ENCODE peak calls at places on chromosomes 6 and 20, in ten cellular contexts. G, J, Z, Q, E, L, C, X, Y and W are unnamed samples.
A peak's percentile ranks its signal among the peaks of the same experiment; 100 is the strongest.

GRCh38 chr6:134607411-134607810 is 289.5 kb upstream of the SGK1 start:
- DNase-seq in X (no peak), Q (no peak), Y (no peak), C (no peak), Z (no peak), J (no peak), L (no peak), G (peak; percentile 25), E (no peak), W (no peak)

GRCh38 chr6:25750911-25751310 is 3.6 kb upstream of the SLC17A4 start:
- DNase-seq in Z (peak; percentile 22), J (no peak), X (no peak), Q (no peak), E (no peak), L (no peak), C (no peak), G (no peak), Y (no peak), W (no peak)

GRCh38 chr20:60331688-60332300 is 373.6 kb downstream of the CDH26 start:
- DNase-seq in L (no peak), Y (peak; percentile 6), X (no peak), G (no peak), C (no peak), J (no peak), E (no peak), Z (no peak), Q (no peak), W (no peak)

GRCh38 chr20:25487975-25488374 is 80.5 kb downstream of the GINS1 start:
- DNase-seq in G (no peak), L (no peak), Q (no peak), E (no peak), C (no peak), J (no peak), Y (no peak), X (no peak), Z (no peak), W (no peak)

GRCh38 chr6:25942561-25943147 is 12.2 kb upstream of the SLC17A2 start:
- DNase-seq in E (peak; percentile 48), J (no peak), Y (no peak), C (no peak), Z (peak; percentile 64), G (peak; percentile 57), X (peak; percentile 42), L (no peak), Q (no peak), W (no peak)

GRCh38 chr20:41362748-41363140 is 3.9 kb downstream of the EMILIN3 start:
- DNase-seq in E (peak; percentile 42), Y (no peak), C (no peak), J (no peak), L (no peak), X (no peak), Q (no peak), Z (no peak), G (no peak), W (no peak)

GRCh38 chr6:144151010-144151727 is 852 bp downstream of the STX11 start:
- DNase-seq in C (no peak), X (peak; percentile 17), J (no peak), Z (peak; percentile 72), E (peak; percentile 59), Y (no peak), L (peak; percentile 17), G (no peak), Q (no peak), W (no peak)

GRCh38 chr20:22411568-22412450 is 172.6 kb downstream of the FOXA2 start:
- DNase-seq in G (peak; percentile 31), Z (peak; percentile 41), X (no peak), Q (no peak), L (no peak), Y (no peak), E (no peak), J (no peak), C (no peak), W (no peak)

GRCh38 chr6:43747734-43748133 is 22.3 kb upstream of the VEGFA start:
- DNase-seq in Y (no peak), L (no peak), Q (no peak), G (no peak), Z (no peak), X (no peak), C (no peak), J (no peak), E (no peak), W (no peak)

GRCh38 chr20:52003976-52004375 is 187.6 kb downstream of the ZFP64 start:
- DNase-seq in C (no peak), L (no peak), X (no peak), G (no peak), Q (no peak), J (no peak), Z (no peak), Y (no peak), E (no peak), W (no peak)

GRCh38 chr20:47314647-47315338 is 41.7 kb downstream of the ZMYND8 start:
- DNase-seq in C (no peak), X (no peak), Y (no peak), J (no peak), Z (no peak), G (no peak), Q (no peak), E (no peak), L (no peak), W (no peak)

GRCh38 chr6:105550961-105551625 is 148.2 kb upstream of the PREP start:
- DNase-seq in E (no peak), G (peak; percentile 31), Z (no peak), C (no peak), Q (no peak), J (no peak), L (no peak), X (no peak), Y (no peak), W (no peak)

GRCh38 chr20:63097336-63097831 is 90.6 kb upstream of the BHLHE23 start:
- DNase-seq in Q (no peak), X (no peak), J (peak; percentile 6), E (no peak), G (no peak), Z (no peak), C (no peak), Y (no peak), L (no peak), W (no peak)

GRCh38 chr6:56087421-56087820 is 160.0 kb downstream of the COL21A1 start:
- DNase-seq in Q (no peak), G (no peak), X (no peak), J (no peak), C (no peak), L (no peak), E (no peak), Y (no peak), Z (no peak), W (no peak)

GRCh38 chr6:11430036-11430435 is 107.5 kb upstream of the TMEM170B start:
- DNase-seq in Z (no peak), C (no peak), G (peak; percentile 80), E (no peak), J (no peak), Q (no peak), Y (no peak), X (no peak), L (no peak), W (no peak)

GRCh38 chr20:16810216-16810615 is 62.1 kb downstream of the OTOR start:
- DNase-seq in C (no peak), J (no peak), G (peak; percentile 10), E (no peak), Q (no peak), X (no peak), Y (no peak), Z (peak; percentile 10), L (no peak), W (no peak)

GRCh38 chr20:63290677-63291472 is 2.1 kb upstream of the COL20A1 start:
- DNase-seq in Y (no peak), E (peak; percentile 68), Q (peak; percentile 100), J (peak; percentile 99), C (no peak), Z (peak; percentile 55), L (peak; percentile 64), X (no peak), G (peak; percentile 29), W (no peak)

GRCh38 chr6:154450498-154450897 is 60.0 kb downstream of the CNKSR3 start:
- DNase-seq in E (no peak), L (no peak), C (no peak), J (no peak), X (no peak), Y (no peak), Z (no peak), G (no peak), Q (no peak), W (no peak)

GRCh38 chr20:32062776-32063170 is 10.7 kb downstream of the HCK start:
- DNase-seq in C (no peak), Q (no peak), X (no peak), G (no peak), Y (no peak), E (no peak), J (no peak), L (no peak), Z (no peak), W (no peak)

GRCh38 chr6:26195924-26196845 is 109.0 kb downstream of the HFE start:
- DNase-seq in X (no peak), L (no peak), J (no peak), Y (no peak), Z (peak; percentile 25), E (peak; percentile 84), C (no peak), G (no peak), Q (no peak), W (no peak)

GRCh38 chr6:151148111-151148510 is 91.7 kb upstream of the AKAP12 start:
- DNase-seq in Q (no peak), E (no peak), Y (no peak), X (no peak), Z (peak; percentile 22), G (no peak), J (no peak), L (no peak), C (no peak), W (no peak)

GRCh38 chr20:14951707-14952106 is 614.3 kb upstream of the FLRT3 start:
- DNase-seq in L (no peak), G (peak; percentile 74), C (no peak), Q (no peak), Z (peak; percentile 66), J (no peak), X (no peak), Y (no peak), E (no peak), W (no peak)

GRCh38 chr20:51185277-51185676 is 162.4 kb upstream of the KCNG1 start:
- DNase-seq in X (no peak), L (no peak), C (no peak), J (peak; percentile 29), Q (no peak), Y (no peak), G (peak; percentile 29), E (no peak), Z (no peak), W (no peak)

GRCh38 chr6:112163295-112164257 is 76.2 kb downstream of the FAM229B start:
- DNase-seq in L (peak; percentile 69), C (no peak), J (peak; percentile 86), X (peak; percentile 38), G (peak; percentile 26), Q (peak; percentile 30), Z (peak; percentile 62), Y (no peak), E (peak; percentile 56), W (no peak)

GRCh38 chr6:129440691-129441090 is 269.3 kb downstream of the ARHGAP18 start:
- DNase-seq in Z (peak; percentile 11), J (peak; percentile 47), X (no peak), Q (no peak), L (no peak), C (no peak), E (no peak), G (peak; percentile 8), Y (no peak), W (no peak)

GRCh38 chr6:17220040-17220439 is 61.1 kb upstream of the RBM24 start:
- DNase-seq in X (no peak), Y (no peak), G (no peak), Q (no peak), E (no peak), L (no peak), J (no peak), Z (no peak), C (no peak), W (no peak)

GRCh38 chr6:24321538-24322162 is 36.2 kb downstream of the DCDC2 start:
- DNase-seq in J (no peak), Q (no peak), E (no peak), C (no peak), L (no peak), X (no peak), Z (no peak), Y (peak; percentile 61), G (no peak), W (no peak)

GRCh38 chr20:62191781-62192559 is 9.1 kb downstream of the MTG2 start:
- DNase-seq in G (no peak), J (no peak), Q (no peak), C (no peak), E (no peak), Z (no peak), L (no peak), Y (no peak), X (no peak), W (no peak)